ENCODE peak calls at places on chromosomes 12 and 14, in nine cellular contexts. One of them, this sample, is unnamed.

GRCh38 chr14:100864960-100865681 is 38.4 kb downstream of the RTL1 start:
- DNase-seq in neural crest cell: no peak
- DNase-seq in breast epithelium: peak
- DNase-seq in lower lobe of right lung: peak
- DNase-seq in GM23338: no peak
- DNase-seq in activated CD8-positive, alpha-beta T cell treated with anti-CD3 and anti-CD28 coated beads for 36 hours: no peak
- DNase-seq in astrocyte of the cerebellum: no peak
- DNase-seq in A549: peak
- DNase-seq in coronary artery: no peak
- DNase-seq in this sample: no peak

GRCh38 chr12:95851609-95852008 is 7.1 kb upstream of the SNRPF start:
- DNase-seq in neural crest cell: no peak
- DNase-seq in breast epithelium: no peak
- DNase-seq in lower lobe of right lung: no peak
- DNase-seq in GM23338: no peak
- DNase-seq in activated CD8-positive, alpha-beta T cell treated with anti-CD3 and anti-CD28 coated beads for 36 hours: no peak
- DNase-seq in astrocyte of the cerebellum: no peak
- DNase-seq in A549: no peak
- DNase-seq in coronary artery: no peak
- DNase-seq in this sample: no peak

GRCh38 chr12:124428136-124428791 is 133.4 kb downstream of the RFLNA start:
- DNase-seq in neural crest cell: no peak
- DNase-seq in breast epithelium: no peak
- DNase-seq in lower lobe of right lung: no peak
- DNase-seq in GM23338: no peak
- DNase-seq in activated CD8-positive, alpha-beta T cell treated with anti-CD3 and anti-CD28 coated beads for 36 hours: peak
- DNase-seq in astrocyte of the cerebellum: no peak
- DNase-seq in A549: no peak
- DNase-seq in coronary artery: no peak
- DNase-seq in this sample: no peak

GRCh38 chr14:61501714-61502458 is 180.5 kb downstream of the PRKCH start:
- DNase-seq in neural crest cell: no peak
- DNase-seq in breast epithelium: no peak
- DNase-seq in lower lobe of right lung: no peak
- DNase-seq in GM23338: no peak
- DNase-seq in activated CD8-positive, alpha-beta T cell treated with anti-CD3 and anti-CD28 coated beads for 36 hours: no peak
- DNase-seq in astrocyte of the cerebellum: no peak
- DNase-seq in A549: no peak
- DNase-seq in coronary artery: no peak
- DNase-seq in this sample: no peak

GRCh38 chr12:76190249-76190648 is 105.8 kb upstream of the NAP1L1 start:
- DNase-seq in neural crest cell: no peak
- DNase-seq in breast epithelium: no peak
- DNase-seq in lower lobe of right lung: no peak
- DNase-seq in GM23338: no peak
- DNase-seq in activated CD8-positive, alpha-beta T cell treated with anti-CD3 and anti-CD28 coated beads for 36 hours: no peak
- DNase-seq in astrocyte of the cerebellum: no peak
- DNase-seq in A549: no peak
- DNase-seq in coronary artery: no peak
- DNase-seq in this sample: no peak

GRCh38 chr12:12976366-12976765 is 23.7 kb downstream of the HEBP1 start:
- DNase-seq in neural crest cell: no peak
- DNase-seq in breast epithelium: no peak
- DNase-seq in lower lobe of right lung: no peak
- DNase-seq in GM23338: no peak
- DNase-seq in activated CD8-positive, alpha-beta T cell treated with anti-CD3 and anti-CD28 coated beads for 36 hours: no peak
- DNase-seq in astrocyte of the cerebellum: peak
- DNase-seq in A549: peak
- DNase-seq in coronary artery: no peak
- DNase-seq in this sample: no peak

GRCh38 chr12:19893514-19893913 is 454.2 kb downstream of the AEBP2 start:
- DNase-seq in neural crest cell: no peak
- DNase-seq in breast epithelium: no peak
- DNase-seq in lower lobe of right lung: no peak
- DNase-seq in GM23338: peak
- DNase-seq in activated CD8-positive, alpha-beta T cell treated with anti-CD3 and anti-CD28 coated beads for 36 hours: no peak
- DNase-seq in astrocyte of the cerebellum: no peak
- DNase-seq in A549: peak
- DNase-seq in coronary artery: no peak
- DNase-seq in this sample: no peak

GRCh38 chr12:93706824-93707223 is 29.6 kb downstream of the CRADD start:
- DNase-seq in neural crest cell: no peak
- DNase-seq in breast epithelium: no peak
- DNase-seq in lower lobe of right lung: no peak
- DNase-seq in GM23338: no peak
- DNase-seq in activated CD8-positive, alpha-beta T cell treated with anti-CD3 and anti-CD28 coated beads for 36 hours: no peak
- DNase-seq in astrocyte of the cerebellum: peak
- DNase-seq in A549: no peak
- DNase-seq in coronary artery: no peak
- DNase-seq in this sample: no peak

GRCh38 chr14:87805315-87805723 is 187.7 kb downstream of the GALC start:
- DNase-seq in neural crest cell: peak
- DNase-seq in breast epithelium: no peak
- DNase-seq in lower lobe of right lung: no peak
- DNase-seq in GM23338: peak
- DNase-seq in activated CD8-positive, alpha-beta T cell treated with anti-CD3 and anti-CD28 coated beads for 36 hours: peak
- DNase-seq in astrocyte of the cerebellum: peak
- DNase-seq in A549: peak
- DNase-seq in coronary artery: no peak
- DNase-seq in this sample: no peak

GRCh38 chr12:75913502-75914110 is 118.0 kb downstream of the PHLDA1 start:
- DNase-seq in neural crest cell: no peak
- DNase-seq in breast epithelium: no peak
- DNase-seq in lower lobe of right lung: no peak
- DNase-seq in GM23338: no peak
- DNase-seq in activated CD8-positive, alpha-beta T cell treated with anti-CD3 and anti-CD28 coated beads for 36 hours: peak
- DNase-seq in astrocyte of the cerebellum: no peak
- DNase-seq in A549: no peak
- DNase-seq in coronary artery: no peak
- DNase-seq in this sample: no peak

GRCh38 chr14:94557327-94557726 is 3.9 kb upstream of the SERPINA4 start:
- DNase-seq in neural crest cell: no peak
- DNase-seq in breast epithelium: no peak
- DNase-seq in lower lobe of right lung: no peak
- DNase-seq in GM23338: no peak
- DNase-seq in activated CD8-positive, alpha-beta T cell treated with anti-CD3 and anti-CD28 coated beads for 36 hours: no peak
- DNase-seq in astrocyte of the cerebellum: no peak
- DNase-seq in A549: no peak
- DNase-seq in coronary artery: no peak
- DNase-seq in this sample: no peak

GRCh38 chr12:108797677-108798076 is 59.7 kb downstream of the SSH1 start:
- DNase-seq in neural crest cell: no peak
- DNase-seq in breast epithelium: no peak
- DNase-seq in lower lobe of right lung: no peak
- DNase-seq in GM23338: no peak
- DNase-seq in activated CD8-positive, alpha-beta T cell treated with anti-CD3 and anti-CD28 coated beads for 36 hours: no peak
- DNase-seq in astrocyte of the cerebellum: no peak
- DNase-seq in A549: no peak
- DNase-seq in coronary artery: no peak
- DNase-seq in this sample: no peak

GRCh38 chr12:117622741-117623140 is 261.3 kb upstream of the NOS1 start:
- DNase-seq in neural crest cell: no peak
- DNase-seq in breast epithelium: no peak
- DNase-seq in lower lobe of right lung: no peak
- DNase-seq in GM23338: no peak
- DNase-seq in activated CD8-positive, alpha-beta T cell treated with anti-CD3 and anti-CD28 coated beads for 36 hours: no peak
- DNase-seq in astrocyte of the cerebellum: no peak
- DNase-seq in A549: no peak
- DNase-seq in coronary artery: no peak
- DNase-seq in this sample: no peak

GRCh38 chr12:92987846-92988621 is 58.9 kb upstream of the EEA1 start:
- DNase-seq in neural crest cell: no peak
- DNase-seq in breast epithelium: no peak
- DNase-seq in lower lobe of right lung: peak
- DNase-seq in GM23338: peak
- DNase-seq in activated CD8-positive, alpha-beta T cell treated with anti-CD3 and anti-CD28 coated beads for 36 hours: peak
- DNase-seq in astrocyte of the cerebellum: no peak
- DNase-seq in A549: no peak
- DNase-seq in coronary artery: no peak
- DNase-seq in this sample: no peak

GRCh38 chr12:85519163-85519562 is 239.1 kb downstream of the ALX1 start:
- DNase-seq in neural crest cell: no peak
- DNase-seq in breast epithelium: no peak
- DNase-seq in lower lobe of right lung: no peak
- DNase-seq in GM23338: peak
- DNase-seq in activated CD8-positive, alpha-beta T cell treated with anti-CD3 and anti-CD28 coated beads for 36 hours: no peak
- DNase-seq in astrocyte of the cerebellum: no peak
- DNase-seq in A549: no peak
- DNase-seq in coronary artery: no peak
- DNase-seq in this sample: no peak

GRCh38 chr12:109797905-109798669 is 35.1 kb downstream of the TRPV4 start:
- DNase-seq in neural crest cell: no peak
- DNase-seq in breast epithelium: no peak
- DNase-seq in lower lobe of right lung: no peak
- DNase-seq in GM23338: peak
- DNase-seq in activated CD8-positive, alpha-beta T cell treated with anti-CD3 and anti-CD28 coated beads for 36 hours: peak
- DNase-seq in astrocyte of the cerebellum: no peak
- DNase-seq in A549: peak
- DNase-seq in coronary artery: no peak
- DNase-seq in this sample: no peak

GRCh38 chr12:116434155-116435065 is 124.8 kb upstream of the MAP1LC3B2 start:
- DNase-seq in neural crest cell: peak
- DNase-seq in breast epithelium: peak
- DNase-seq in lower lobe of right lung: peak
- DNase-seq in GM23338: peak
- DNase-seq in activated CD8-positive, alpha-beta T cell treated with anti-CD3 and anti-CD28 coated beads for 36 hours: no peak
- DNase-seq in astrocyte of the cerebellum: peak
- DNase-seq in A549: peak
- DNase-seq in coronary artery: peak
- DNase-seq in this sample: peak

GRCh38 chr12:62588916-62589315 is 122.3 kb downstream of the MON2 start:
- DNase-seq in neural crest cell: no peak
- DNase-seq in breast epithelium: no peak
- DNase-seq in lower lobe of right lung: no peak
- DNase-seq in GM23338: no peak
- DNase-seq in activated CD8-positive, alpha-beta T cell treated with anti-CD3 and anti-CD28 coated beads for 36 hours: no peak
- DNase-seq in astrocyte of the cerebellum: no peak
- DNase-seq in A549: peak
- DNase-seq in coronary artery: no peak
- DNase-seq in this sample: no peak

DNA sequence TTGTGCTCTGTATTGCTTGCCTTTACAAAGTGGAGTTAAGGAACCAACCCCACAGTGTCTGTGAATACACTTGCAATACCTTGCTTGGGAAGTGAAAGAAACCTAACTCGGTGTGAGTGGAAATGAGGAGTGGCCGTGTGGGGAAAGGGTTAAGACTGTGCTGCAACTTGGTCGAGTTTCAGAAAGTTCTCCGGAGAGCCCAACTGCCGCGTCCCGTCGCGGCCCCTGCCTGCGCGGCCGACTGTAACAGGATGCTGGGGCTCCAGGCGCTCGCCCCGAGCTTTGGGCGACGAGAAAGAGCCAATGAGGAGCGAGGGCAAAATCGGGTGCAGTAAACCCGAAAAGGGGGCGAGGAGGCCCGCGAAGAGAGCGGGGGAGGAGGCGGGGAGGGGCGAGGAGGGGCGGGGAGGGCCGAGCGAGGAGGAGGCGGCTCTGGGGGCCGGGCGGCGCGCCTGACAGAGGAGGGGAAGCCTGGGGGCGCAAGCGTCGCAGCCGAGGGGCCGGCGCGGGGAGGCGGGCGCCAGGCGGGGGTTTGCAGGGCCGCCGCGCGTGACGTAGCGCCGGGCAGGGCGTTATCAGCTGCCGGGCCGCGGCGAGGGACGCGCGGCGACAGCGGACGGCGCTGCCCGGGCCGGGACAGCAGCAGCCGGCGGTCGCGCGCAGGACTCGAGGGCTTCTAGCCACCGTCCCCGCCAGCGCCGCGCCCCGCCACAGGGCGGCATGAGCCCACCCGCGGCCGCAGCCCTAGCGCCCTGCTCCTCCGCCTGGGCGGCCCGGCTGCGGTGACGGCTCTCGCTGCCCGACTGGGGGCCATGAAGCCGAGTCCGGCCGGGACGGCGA is at the start of gene DACT1:
- DNase-seq in neural crest cell: peak
- DNase-seq in breast epithelium: no peak
- DNase-seq in lower lobe of right lung: peak
- DNase-seq in GM23338: peak
- DNase-seq in activated CD8-positive, alpha-beta T cell treated with anti-CD3 and anti-CD28 coated beads for 36 hours: peak
- DNase-seq in astrocyte of the cerebellum: peak
- DNase-seq in A549: peak
- DNase-seq in coronary artery: peak
- DNase-seq in this sample: peak
- TF ChIP-seq CTCF in neural crest cell: no peak
- TF ChIP-seq CTCF in breast epithelium: no peak
- TF ChIP-seq CTCF in lower lobe of right lung: no peak
- TF ChIP-seq CTCF in GM23338: no peak
- TF ChIP-seq CTCF in activated CD8-positive, alpha-beta T cell treated with anti-CD3 and anti-CD28 coated beads for 36 hours: no peak
- TF ChIP-seq CTCF in astrocyte of the cerebellum: no peak
- TF ChIP-seq CTCF in A549: peak
- TF ChIP-seq CTCF in coronary artery: no peak
- TF ChIP-seq CTCF in this sample: no peak

GRCh38 chr12:27233814-27234213 is 10.3 kb upstream of the STK38L start:
- DNase-seq in neural crest cell: no peak
- DNase-seq in breast epithelium: no peak
- DNase-seq in lower lobe of right lung: no peak
- DNase-seq in GM23338: peak
- DNase-seq in activated CD8-positive, alpha-beta T cell treated with anti-CD3 and anti-CD28 coated beads for 36 hours: no peak
- DNase-seq in astrocyte of the cerebellum: no peak
- DNase-seq in A549: no peak
- DNase-seq in coronary artery: no peak
- DNase-seq in this sample: no peak
- TF ChIP-seq CTCF in neural crest cell: peak
- TF ChIP-seq CTCF in breast epithelium: no peak
- TF ChIP-seq CTCF in lower lobe of right lung: no peak
- TF ChIP-seq CTCF in GM23338: peak
- TF ChIP-seq CTCF in activated CD8-positive, alpha-beta T cell treated with anti-CD3 and anti-CD28 coated beads for 36 hours: no peak
- TF ChIP-seq CTCF in astrocyte of the cerebellum: peak
- TF ChIP-seq CTCF in A549: no peak
- TF ChIP-seq CTCF in coronary artery: no peak
- TF ChIP-seq CTCF in this sample: peak

GRCh38 chr14:53325176-53325806 is 172.2 kb upstream of the DDHD1 start:
- DNase-seq in neural crest cell: no peak
- DNase-seq in breast epithelium: no peak
- DNase-seq in lower lobe of right lung: no peak
- DNase-seq in GM23338: peak
- DNase-seq in activated CD8-positive, alpha-beta T cell treated with anti-CD3 and anti-CD28 coated beads for 36 hours: no peak
- DNase-seq in astrocyte of the cerebellum: no peak
- DNase-seq in A549: no peak
- DNase-seq in coronary artery: no peak
- DNase-seq in this sample: no peak
- TF ChIP-seq CTCF in neural crest cell: no peak
- TF ChIP-seq CTCF in breast epithelium: no peak
- TF ChIP-seq CTCF in lower lobe of right lung: no peak
- TF ChIP-seq CTCF in GM23338: peak
- TF ChIP-seq CTCF in activated CD8-positive, alpha-beta T cell treated with anti-CD3 and anti-CD28 coated beads for 36 hours: peak
- TF ChIP-seq CTCF in astrocyte of the cerebellum: peak
- TF ChIP-seq CTCF in A549: no peak
- TF ChIP-seq CTCF in coronary artery: no peak
- TF ChIP-seq CTCF in this sample: no peak

GRCh38 chr12:121530600-121531355 is 50.0 kb downstream of the KDM2B start:
- DNase-seq in neural crest cell: no peak
- DNase-seq in breast epithelium: no peak
- DNase-seq in lower lobe of right lung: peak
- DNase-seq in GM23338: peak
- DNase-seq in activated CD8-positive, alpha-beta T cell treated with anti-CD3 and anti-CD28 coated beads for 36 hours: peak
- DNase-seq in astrocyte of the cerebellum: peak
- DNase-seq in A549: peak
- DNase-seq in coronary artery: no peak
- DNase-seq in this sample: no peak
- TF ChIP-seq CTCF in neural crest cell: no peak
- TF ChIP-seq CTCF in breast epithelium: no peak
- TF ChIP-seq CTCF in lower lobe of right lung: no peak
- TF ChIP-seq CTCF in GM23338: no peak
- TF ChIP-seq CTCF in activated CD8-positive, alpha-beta T cell treated with anti-CD3 and anti-CD28 coated beads for 36 hours: no peak
- TF ChIP-seq CTCF in astrocyte of the cerebellum: no peak
- TF ChIP-seq CTCF in A549: no peak
- TF ChIP-seq CTCF in coronary artery: no peak
- TF ChIP-seq CTCF in this sample: no peak

This sample was measured in mesothelial cell of epicardium.